ENCODE peak calls at places on chromosome 6, in ten cellular contexts. I is A549, Q is heart left ventricle, W is psoas muscle, R is gastrocnemius medialis, M is neural progenitor cell, V is astrocyte, D is lung, F is mucosa of descending colon, Y is stomach. L is an unnamed sample.

GRCh38 chr6:81788748-81789147 is 36.3 kb upstream of the TENT5A start:
- DNase-seq in I (no peak), Q (no peak), W (no peak), R (no peak), M (no peak), V (no peak), D (no peak), F (no peak), Y (no peak), L (no peak)

GRCh38 chr6:54493138-54493537 is 184.9 kb downstream of the TINAG start:
- DNase-seq in I (peak; percentile 1), Q (no peak), W (no peak), R (no peak), M (no peak), V (peak; percentile 72), D (no peak), F (no peak), Y (no peak), L (no peak)

GRCh38 chr6:78526432-78526831 is 340.9 kb upstream of the IRAK1BP1 start:
- DNase-seq in I (no peak), Q (no peak), W (no peak), R (no peak), M (no peak), V (no peak), D (no peak), F (no peak), Y (no peak), L (no peak)

GRCh38 chr6:83403191-83403590 is 27.7 kb downstream of the ME1 start:
- DNase-seq in I (no peak), Q (no peak), W (no peak), R (no peak), M (no peak), V (no peak), D (no peak), F (no peak), Y (no peak), L (no peak)

GRCh38 chr6:116304538-116305097 is 24.9 kb upstream of the TSPYL1 start:
- DNase-seq in I (no peak), Q (no peak), W (no peak), R (no peak), M (no peak), V (no peak), D (no peak), F (no peak), Y (no peak), L (no peak)

GRCh38 chr6:32825966-32826365 is 9.2 kb upstream of the HLA-DOB start:
- DNase-seq in I (no peak), Q (no peak), W (no peak), R (no peak), M (peak; percentile 59), V (peak; percentile 21), D (no peak), F (no peak), Y (no peak), L (no peak)

GRCh38 chr6:17125407-17125806 is 23.6 kb downstream of the STMND1 start:
- DNase-seq in I (no peak), Q (no peak), W (no peak), R (no peak), M (no peak), V (no peak), D (peak; percentile 30), F (no peak), Y (no peak), L (no peak)

GRCh38 chr6:121105461-121105860 is 228.8 kb downstream of the TBC1D32 start:
- DNase-seq in I (no peak), Q (no peak), W (no peak), R (no peak), M (peak; percentile 18), V (no peak), D (no peak), F (no peak), Y (no peak), L (no peak)

GRCh38 chr6:55562318-55562717 is 16.7 kb downstream of the HMGCLL1 start:
- DNase-seq in I (no peak), Q (no peak), W (no peak), R (no peak), M (no peak), V (no peak), D (no peak), F (no peak), Y (no peak), L (no peak)

GRCh38 chr6:67722861-67723261 is 912.2 kb upstream of the ADGRB3 start:
- DNase-seq in I (no peak), Q (peak; percentile 4), W (no peak), R (no peak), M (no peak), V (no peak), D (no peak), F (no peak), Y (no peak), L (no peak)

GRCh38 chr6:114167583-114168576 is 174.9 kb downstream of the HS3ST5 start:
- DNase-seq in I (no peak), Q (no peak), W (no peak), R (no peak), M (peak; percentile 2), V (no peak), D (no peak), F (no peak), Y (no peak), L (no peak)

GRCh38 chr6:144519429-144519828 is 234.3 kb downstream of the UTRN start:
- DNase-seq in I (no peak), Q (no peak), W (no peak), R (no peak), M (no peak), V (no peak), D (no peak), F (no peak), Y (no peak), L (no peak)

GRCh38 chr6:107689190-107689589 is 134.9 kb downstream of the SCML4 start:
- DNase-seq in I (no peak), Q (no peak), W (no peak), R (no peak), M (no peak), V (no peak), D (no peak), F (no peak), Y (no peak), L (no peak)

GRCh38 chr6:112927641-112928040 is 580.5 kb downstream of the RFPL4B start:
- DNase-seq in I (no peak), Q (no peak), W (no peak), R (no peak), M (no peak), V (peak; percentile 60), D (no peak), F (no peak), Y (no peak), L (no peak)

GRCh38 chr6:165664553-165665383 is 1.7 kb upstream of the PDE10A start:
- DNase-seq in I (no peak), Q (no peak), W (no peak), R (no peak), M (peak; percentile 66), V (no peak), D (no peak), F (no peak), Y (no peak), L (no peak)
- H3K4me3 ChIP-seq in I (peak overlapping the region; percentile 69), Q (peak overlapping the region; percentile 89), W (peak overlapping the region; percentile 71), R (peak overlapping the region; percentile 62), M (peak overlapping the region; percentile 91), V (peak overlapping the region; percentile 63), D (no peak overlapping the region), F (no peak overlapping the region), Y (peak overlapping the region; percentile 57), L (no peak overlapping the region)

GRCh38 chr6:36469148-36469661 is 26.4 kb downstream of the KCTD20 start:
- DNase-seq in I (no peak), Q (no peak), W (no peak), R (no peak), M (no peak), V (no peak), D (no peak), F (no peak), Y (no peak), L (no peak)
- TF ChIP-seq CTCF in I (no peak), Q (no peak), W (no peak), R (no peak), M (no peak), V (no peak), D (no peak), F (no peak), Y (no peak), L (no peak)

DNA sequence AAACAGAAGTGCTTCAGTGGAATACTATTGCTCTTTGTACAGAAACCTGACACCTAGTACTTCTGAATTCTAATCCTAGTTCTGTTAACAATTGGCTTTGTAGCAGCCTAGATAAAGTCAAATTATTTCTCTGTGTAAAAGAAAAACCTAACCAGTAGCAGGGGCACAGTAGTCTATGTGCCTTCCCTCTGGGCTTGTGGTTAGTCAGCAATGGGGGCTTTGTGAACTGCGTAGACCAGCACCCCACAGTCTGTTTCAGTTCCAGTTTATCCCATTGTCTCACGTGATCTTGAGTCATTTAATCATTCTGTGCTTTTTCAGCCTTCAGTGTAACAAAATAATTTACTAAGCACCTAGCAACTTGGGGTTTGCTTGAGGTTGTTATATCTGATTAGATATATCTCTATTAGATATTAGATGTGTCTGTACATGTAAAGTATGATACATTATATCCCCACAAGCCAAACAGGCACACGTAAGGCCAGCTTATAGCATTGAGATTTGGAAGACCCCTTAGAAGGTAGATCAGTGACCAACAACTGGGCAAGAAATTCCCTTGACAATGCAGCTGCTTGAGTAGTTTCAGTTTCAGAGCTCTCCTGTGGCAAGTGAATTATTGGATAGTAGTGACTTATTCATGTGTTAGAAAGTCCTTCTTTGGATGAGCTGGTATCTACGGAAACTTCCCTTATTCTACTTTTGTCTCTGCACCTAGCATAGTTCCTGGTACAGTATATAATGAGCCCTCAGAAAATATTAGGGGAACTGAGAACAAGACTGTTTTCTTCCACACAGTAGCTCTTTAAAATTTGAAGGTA is 27.9 kb upstream of the CCR6 start:
- DNase-seq in I (no peak), Q (no peak), W (no peak), R (no peak), M (no peak), V (no peak), D (no peak), F (no peak), Y (no peak), L (no peak)
- H3K4me3 ChIP-seq in I (no peak overlapping the region), Q (no peak overlapping the region), W (no peak overlapping the region), R (no peak overlapping the region), M (no peak overlapping the region), V (no peak overlapping the region), D (no peak overlapping the region), F (no peak overlapping the region), Y (no peak overlapping the region), L (no peak overlapping the region)

GRCh38 chr6:434051-434705 is 42.6 kb downstream of the IRF4 start:
- DNase-seq in I (no peak), Q (no peak), W (no peak), R (no peak), M (no peak), V (no peak), D (no peak), F (no peak), Y (no peak), L (no peak)

GRCh38 chr6:431986-432385 is 40.4 kb downstream of the IRF4 start:
- DNase-seq in I (no peak), Q (no peak), W (no peak), R (no peak), M (no peak), V (peak; percentile 12), D (no peak), F (no peak), Y (no peak), L (no peak)

GRCh38 chr6:431504-431903 is 40.0 kb downstream of the IRF4 start:
- DNase-seq in I (no peak), Q (no peak), W (no peak), R (no peak), M (no peak), V (no peak), D (no peak), F (no peak), Y (no peak), L (no peak)

GRCh38 chr6:428047-428608 is 36.6 kb downstream of the IRF4 start:
- DNase-seq in I (no peak), Q (no peak), W (no peak), R (no peak), M (no peak), V (no peak), D (no peak), F (no peak), Y (no peak), L (no peak)

GRCh38 chr6:429515-430121 is 38.1 kb downstream of the IRF4 start:
- DNase-seq in I (no peak), Q (no peak), W (no peak), R (no peak), M (no peak), V (no peak), D (no peak), F (no peak), Y (no peak), L (no peak)
- TF ChIP-seq CTCF in I (no peak), Q (no peak), W (no peak), R (no peak), M (no peak), V (no peak), D (no peak), F (no peak), Y (no peak), L (no peak)